ENCODE peak calls at places on chromosomes 2 and 18, in eight cellular contexts. J, E, S, X, C, B, Z and A are unnamed samples.

GRCh38 chr2:234324151-234324550 is 172.7 kb downstream of the ARL4C start:
- DNase-seq in E (no peak), S (no peak), Z (no peak), C (no peak), B (no peak), X (no peak), J (no peak), A (no peak)

GRCh38 chr2:168552450-168552856 is 96.4 kb downstream of the CERS6 start:
- DNase-seq in B (no peak), S (no peak), E (no peak), J (no peak), X (no peak), C (peak), Z (no peak), A (no peak)

GRCh38 chr2:241309684-241310117 is 5.8 kb downstream of the HDLBP start:
- DNase-seq in J (peak), Z (peak), C (peak), B (peak), S (no peak), E (no peak), X (peak), A (peak)

GRCh38 chr2:230863442-230864121 is 1.2 kb upstream of the ITM2C start:
- DNase-seq in C (no peak), S (peak), E (no peak), B (no peak), X (no peak), Z (no peak), J (no peak), A (no peak)

GRCh38 chr2:208046686-208047085 is 21.4 kb upstream of the PLEKHM3 start:
- DNase-seq in B (peak), C (no peak), Z (peak), S (no peak), X (peak), J (no peak), E (no peak), A (peak)

GRCh38 chr2:160407393-160408204 is 86.0 kb downstream of the RBMS1 start:
- DNase-seq in Z (peak), E (no peak), X (peak), C (peak), S (peak), J (peak), B (peak), A (no peak)

GRCh38 chr2:59174536-59175243 is 933.6 kb upstream of the FANCL start:
- DNase-seq in C (no peak), B (no peak), Z (no peak), J (no peak), X (no peak), E (no peak), S (no peak), A (no peak)

GRCh38 chr18:21735452-21736015 is 5.1 kb upstream of the MIB1 start:
- DNase-seq in B (peak), S (no peak), X (peak), Z (no peak), E (no peak), C (no peak), J (peak), A (peak)

GRCh38 chr2:171595896-171596295 is 73.6 kb downstream of the CYBRD1 start:
- DNase-seq in X (peak), Z (peak), C (no peak), J (peak), S (no peak), E (no peak), B (peak), A (peak)

GRCh38 chr2:974054-974453 is 23.4 kb downstream of the SNTG2 start:
- DNase-seq in B (no peak), Z (no peak), S (no peak), C (no peak), E (no peak), J (no peak), X (no peak), A (no peak)

GRCh38 chr2:129004485-129004884 is 685.8 kb upstream of the HS6ST1 start:
- DNase-seq in B (no peak), J (no peak), S (no peak), E (no peak), Z (no peak), X (no peak), C (no peak), A (no peak)

DNA sequence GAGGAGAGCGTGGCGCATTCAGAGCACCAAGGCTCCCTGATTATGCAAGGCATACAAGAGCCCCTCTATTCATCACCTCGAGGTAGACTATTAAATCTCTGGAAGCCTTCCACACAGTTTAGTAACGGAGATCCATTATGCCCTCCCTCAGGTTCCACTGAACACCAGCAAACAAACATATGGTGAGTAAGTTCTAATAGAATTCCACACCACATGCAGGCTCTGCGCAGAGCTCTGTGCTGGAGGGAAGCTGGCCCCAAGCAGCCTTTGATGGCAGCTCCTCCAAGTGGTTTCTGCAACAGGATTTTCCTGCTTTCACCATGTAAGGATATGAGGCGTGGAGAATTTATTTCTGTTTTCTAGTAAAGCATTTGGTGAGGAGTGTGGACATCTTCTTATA is 238.6 kb downstream of the C1D start:
- DNase-seq in X (peak), S (no peak), B (peak), C (no peak), Z (peak), E (no peak), J (peak), A (no peak)
- H3K4me3 ChIP-seq in X (no peak), S (no peak), B (no peak), C (no peak), Z (no peak), E (no peak), J (no peak), A (no peak)

DNA sequence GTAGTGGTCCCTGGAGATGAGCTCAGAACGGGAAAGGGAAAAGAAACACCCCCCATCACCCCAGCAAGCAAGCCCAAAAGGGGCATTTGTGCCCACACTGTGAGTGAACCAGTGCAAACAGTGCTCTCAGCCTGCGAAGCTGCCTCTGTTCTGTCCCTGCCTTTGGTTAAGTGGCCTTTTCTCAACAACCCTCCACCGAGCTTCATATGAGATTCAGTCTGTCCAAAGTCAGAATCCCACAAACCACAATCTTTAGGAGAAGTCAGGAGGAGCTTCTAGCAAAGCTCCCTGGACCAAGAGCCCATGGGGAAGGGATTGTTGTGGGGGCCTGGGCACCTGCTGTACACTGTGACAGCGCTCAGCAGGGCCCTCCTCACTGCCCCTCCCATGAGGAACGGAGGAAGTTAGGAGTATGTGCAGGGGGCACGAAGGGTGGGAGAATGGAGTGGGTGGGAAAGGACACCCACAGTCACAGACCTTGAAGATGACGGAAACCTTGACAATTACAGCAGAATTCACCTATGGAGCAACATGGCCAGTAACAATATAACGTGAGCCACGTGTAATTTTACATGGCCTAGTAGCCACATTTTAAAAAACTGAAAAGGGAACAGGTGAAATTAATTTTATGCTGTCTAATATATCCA is 119.5 kb downstream of the SMAD7 start:
- DNase-seq in E (peak), B (no peak), C (no peak), Z (no peak), X (no peak), S (peak), J (no peak), A (no peak)
- H3K4me3 ChIP-seq in E (no peak), B (no peak), C (no peak), Z (no peak), X (no peak), S (no peak), J (no peak), A (no peak)

GRCh38 chr2:148553332-148553887 is 91.1 kb upstream of the EPC2 start:
- DNase-seq in B (no peak), X (no peak), E (no peak), C (peak), Z (no peak), S (no peak), J (no peak), A (no peak)
- H3K4me3 ChIP-seq in B (no peak), X (no peak), E (peak), C (peak), Z (peak), S (no peak), J (peak), A (no peak)

GRCh38 chr2:9430316-9431293 is 7.2 kb downstream of the CPSF3 start:
- DNase-seq in J (peak), Z (peak), X (peak), E (no peak), C (no peak), B (peak), S (no peak), A (peak)
- H3K4me3 ChIP-seq in J (no peak), Z (peak), X (no peak), E (no peak), C (no peak), B (no peak), S (no peak), A (no peak)

DNA sequence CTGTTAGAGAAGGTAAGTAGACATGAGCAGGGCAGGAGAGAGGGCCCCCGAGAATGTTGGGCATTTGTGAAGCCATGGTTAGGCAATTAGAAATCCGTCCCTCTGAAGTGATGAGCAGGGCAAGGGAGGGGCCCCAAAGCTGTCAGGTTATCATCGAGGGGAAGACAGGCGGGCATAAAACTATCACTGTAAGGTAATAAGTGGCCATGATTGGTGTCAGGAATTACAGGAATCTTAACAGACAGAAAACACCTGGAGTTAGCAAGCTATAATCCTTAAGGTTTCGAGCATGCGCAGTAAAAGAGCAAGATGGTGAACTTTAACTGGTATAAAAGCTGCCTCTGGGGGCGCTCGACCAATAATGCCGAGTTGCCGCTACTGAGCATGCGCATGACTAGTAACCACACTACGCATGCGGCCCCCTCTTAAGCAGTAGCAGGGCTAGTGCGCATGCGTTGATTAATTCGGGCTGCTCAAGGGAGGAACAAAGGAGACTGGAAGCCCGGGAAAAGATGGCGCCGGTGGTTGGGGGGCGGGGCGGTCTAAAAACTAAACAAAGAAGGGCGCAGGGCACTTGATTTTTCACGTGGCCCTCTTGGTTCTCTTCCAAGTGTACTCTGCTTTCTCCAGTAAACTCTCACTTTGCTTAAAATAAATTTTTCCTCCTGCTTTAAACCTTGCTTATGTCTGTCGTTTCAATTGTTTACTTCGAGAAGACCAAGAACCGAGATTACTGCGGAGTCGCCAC is 5.5 kb downstream of the XRCC5 start:
- DNase-seq in X (peak), E (peak), B (peak), J (peak), S (peak), C (peak), Z (peak), A (peak)
- H3K4me3 ChIP-seq in X (peak), E (peak), B (peak), J (peak), S (peak), C (peak), Z (peak), A (peak)

GRCh38 chr2:113236367-113237159 is 42.2 kb downstream of the PAX8 start:
- DNase-seq in Z (peak), C (no peak), B (no peak), J (no peak), E (no peak), S (no peak), X (peak), A (no peak)
- H3K4me3 ChIP-seq in Z (peak), C (no peak), B (no peak), J (peak), E (peak), S (no peak), X (peak), A (peak)

GRCh38 chr2:101120124-101120996 is 30.8 kb downstream of the TBC1D8 start:
- DNase-seq in S (no peak), C (peak), Z (peak), B (peak), X (peak), J (peak), E (peak), A (peak)
- H3K4me3 ChIP-seq in S (no peak), C (no peak), Z (no peak), B (no peak), X (no peak), J (no peak), E (no peak), A (no peak)

GRCh38 chr2:64652231-64653173 is 1.2 kb downstream of the SERTAD2 start:
- DNase-seq in Z (peak), X (peak), E (no peak), S (peak), C (peak), B (peak), J (peak), A (peak)

GRCh38 chr2:64650257-64650656 is 3.5 kb downstream of the SERTAD2 start:
- DNase-seq in B (no peak), E (no peak), X (no peak), C (no peak), J (no peak), S (no peak), Z (no peak), A (no peak)

GRCh38 chr2:64649626-64650025 is 4.1 kb downstream of the SERTAD2 start:
- DNase-seq in E (no peak), J (no peak), X (peak), Z (peak), B (no peak), S (peak), C (no peak), A (peak)

GRCh38 chr2:64651590-64651989 is 2.1 kb downstream of the SERTAD2 start:
- DNase-seq in C (no peak), E (no peak), J (no peak), X (no peak), Z (no peak), S (peak), B (no peak), A (no peak)

GRCh38 chr2:64650722-64651338 is 2.9 kb downstream of the SERTAD2 start:
- DNase-seq in Z (no peak), C (no peak), B (no peak), S (no peak), X (no peak), E (no peak), J (no peak), A (no peak)
- H3K4me3 ChIP-seq in Z (peak), C (no peak), B (no peak), S (no peak), X (no peak), E (no peak), J (no peak), A (no peak)

GRCh38 chr18:59266019-59266369 is 7.3 kb downstream of the RAX start:
- DNase-seq in Z (no peak), J (no peak), E (no peak), S (peak), B (no peak), C (no peak), X (no peak), A (no peak)
- H3K4me3 ChIP-seq in Z (no peak), J (no peak), E (no peak), S (peak), B (no peak), C (no peak), X (no peak), A (no peak)

GRCh38 chr2:237665713-237666143 is 38.3 kb downstream of the LRRFIP1 start:
- DNase-seq in B (no peak), Z (no peak), X (no peak), S (no peak), J (no peak), C (peak), E (no peak), A (no peak)

GRCh38 chr2:237662671-237663093 is 35.3 kb downstream of the LRRFIP1 start:
- DNase-seq in J (peak), E (peak), S (peak), B (peak), X (peak), C (peak), Z (peak), A (peak)

GRCh38 chr2:237663517-237663916 is 36.1 kb downstream of the LRRFIP1 start:
- DNase-seq in C (no peak), E (no peak), Z (no peak), J (no peak), S (no peak), B (no peak), X (no peak), A (no peak)

GRCh38 chr2:237661799-237662328 is 34.5 kb downstream of the LRRFIP1 start:
- DNase-seq in E (no peak), X (no peak), B (no peak), Z (no peak), S (no peak), C (no peak), J (no peak), A (no peak)

DNA sequence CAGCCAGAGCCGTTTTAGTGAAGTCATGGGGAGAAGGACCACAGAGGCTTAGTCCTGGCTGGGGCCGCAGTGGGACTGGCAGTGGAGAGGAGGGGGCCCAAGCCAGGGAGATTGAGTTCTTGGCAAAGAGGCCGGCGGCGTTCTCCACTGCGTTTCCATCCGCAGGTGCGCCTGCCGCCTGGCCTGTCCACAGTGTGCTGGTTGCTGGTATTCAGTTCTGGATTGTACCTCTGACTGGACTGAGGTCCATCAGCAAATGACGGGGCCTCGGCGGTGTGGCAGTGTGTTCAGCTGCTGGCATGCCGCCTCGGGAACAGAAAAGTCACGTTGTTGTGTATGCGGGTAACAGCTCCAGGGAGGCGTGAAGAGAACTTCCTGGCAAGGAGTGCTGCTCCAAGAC is 36.8 kb downstream of the LRRFIP1 start:
- DNase-seq in Z (no peak), E (no peak), B (no peak), X (no peak), J (no peak), S (no peak), C (no peak), A (no peak)
- H3K4me3 ChIP-seq in Z (no peak), E (no peak), B (no peak), X (no peak), J (no peak), S (no peak), C (no peak), A (no peak)